ENCODE peak calls at places on chromosomes 4 and X, in four cellular contexts. U is A549, L is H1, X is K562. H is an unnamed sample.

GRCh38 chrX:41332408-41332987 is 1.5 kb upstream of the DDX3X start:
- DNase-seq in U (peak), L (no peak), X (no peak), H (no peak)

GRCh38 chrX:69065451-69065850 is 99.8 kb downstream of the PJA1 start:
- DNase-seq in U (peak), L (peak), X (no peak), H (no peak)

GRCh38 chr4:160414516-160414915 is 1311.6 kb downstream of the RAPGEF2 start:
- DNase-seq in U (no peak), L (no peak), X (no peak), H (no peak)

GRCh38 chrX:112851806-112852205 is 11.2 kb upstream of the AMOT start:
- DNase-seq in U (no peak), L (no peak), X (no peak), H (no peak)

GRCh38 chrX:103607385-103608304 is at the start of gene TCEAL3:
- DNase-seq in U (no peak), L (peak), X (no peak), H (no peak)

GRCh38 chr4:140924761-140925392 is 168.7 kb upstream of the TBC1D9 start:
- DNase-seq in U (no peak), L (no peak), X (no peak), H (no peak)

GRCh38 chrX:51614353-51614752 is 4.4 kb downstream of the CENPVL3 start:
- DNase-seq in U (peak), L (peak), X (peak), H (peak)

GRCh38 chr4:184583738-184584502 is 65.3 kb downstream of the CASP3 start:
- DNase-seq in U (no peak), L (no peak), X (no peak), H (no peak)

GRCh38 chr4:74228691-74229640 is 71.0 kb downstream of the MTHFD2L start:
- DNase-seq in U (peak), L (peak), X (peak), H (peak)

GRCh38 chr4:988726-989721 is 2.2 kb downstream of the IDUA start:
- DNase-seq in U (no peak), L (no peak), X (no peak), H (no peak)

GRCh38 chrX:65999029-65999562 is 40.8 kb downstream of the VSIG4 start:
- DNase-seq in U (no peak), L (no peak), X (no peak), H (no peak)

GRCh38 chrX:110044531-110045249 is 41.8 kb downstream of the TMEM164 start:
- DNase-seq in U (no peak), L (no peak), X (no peak), H (no peak)

GRCh38 chrX:104112326-104112951 is at the start of gene ZCCHC18:
- DNase-seq in U (peak), L (peak), X (peak), H (peak)

GRCh38 chr4:139955600-139955999 is 198.4 kb downstream of the MAML3 start:
- DNase-seq in U (no peak), L (no peak), X (no peak), H (no peak)

GRCh38 chr4:106604319-106605051 is 235.9 kb upstream of the GIMD1 start:
- DNase-seq in U (no peak), L (no peak), X (no peak), H (no peak)

GRCh38 chr4:143402776-143403550 is 66.3 kb downstream of the GAB1 start:
- DNase-seq in U (no peak), L (no peak), X (no peak), H (no peak)

GRCh38 chr4:140239311-140239710 is 85.3 kb upstream of the MAML3 start:
- DNase-seq in U (no peak), L (no peak), X (no peak), H (no peak)

GRCh38 chrX:13691845-13692334 is 3.0 kb downstream of the RAB9A start:
- DNase-seq in U (no peak), L (no peak), X (no peak), H (peak)

GRCh38 chrX:39261446-39262147 is 460.3 kb downstream of the MID1IP1 start:
- DNase-seq in U (peak), L (no peak), X (peak), H (peak)

GRCh38 chrX:110406822-110407221 is 48.2 kb downstream of the RTL9 start:
- DNase-seq in U (no peak), L (no peak), X (no peak), H (no peak)

GRCh38 chrX:154323537-154323936 is 27.9 kb downstream of the TKTL1 start:
- DNase-seq in U (no peak), L (no peak), X (no peak), H (no peak)

GRCh38 chr4:154086247-154086646 is 297.4 kb upstream of the SFRP2 start:
- DNase-seq in U (peak), L (no peak), X (no peak), H (no peak)

GRCh38 chrX:108139303-108139702 is 47.7 kb downstream of the ATG4A start:
- DNase-seq in U (no peak), L (no peak), X (peak), H (no peak)

GRCh38 chr4:20137176-20137575 is 114.5 kb upstream of the SLIT2 start:
- DNase-seq in U (no peak), L (no peak), X (no peak), H (no peak)

GRCh38 chr4:137274404-137274803 is 257.9 kb downstream of the PCDH18 start:
- DNase-seq in U (no peak), L (no peak), X (no peak), H (no peak)

GRCh38 chrX:1420371-1420770 is 28.5 kb upstream of the SLC25A6 start:
- DNase-seq in U (no peak), L (no peak), X (no peak), H (no peak)
- TF ChIP-seq PHF8 in U (no peak), L (no peak), X (no peak), H (no peak)

GRCh38 chrX:129875669-129876068 is 30.3 kb upstream of the UTP14A start:
- DNase-seq in U (no peak), L (no peak), X (no peak), H (no peak)

GRCh38 chrX:129872524-129872923 is 28.8 kb upstream of the ZDHHC9 start:
- DNase-seq in U (no peak), L (no peak), X (no peak), H (no peak)

GRCh38 chrX:129877401-129877800 is 28.6 kb upstream of the UTP14A start:
- DNase-seq in U (peak), L (no peak), X (no peak), H (no peak)

GRCh38 chrX:129876734-129877395 is 29.1 kb upstream of the UTP14A start:
- DNase-seq in U (peak), L (no peak), X (no peak), H (peak)
- TF ChIP-seq CHD2 in U (no peak), L (no peak), X (no peak), H (no peak)

GRCh38 chr4:6768539-6768905 is 14.0 kb upstream of the KIAA0232 start:
- DNase-seq in U (no peak), L (no peak), X (no peak), H (no peak)
- TF ChIP-seq PHF8 in U (no peak), L (no peak), X (no peak), H (no peak)

GRCh38 chr4:185919107-185919506 is 107.1 kb upstream of the SORBS2 start:
- DNase-seq in U (no peak), L (no peak), X (no peak), H (no peak)
- TF ChIP-seq CHD2 in U (no peak), L (no peak), X (no peak), H (no peak)

GRCh38 chr4:28966982-28967381 is 1753.2 kb upstream of the PCDH7 start:
- DNase-seq in U (no peak), L (no peak), X (no peak), H (no peak)
- TF ChIP-seq PHF8 in U (no peak), L (no peak), X (no peak), H (no peak)

DNA sequence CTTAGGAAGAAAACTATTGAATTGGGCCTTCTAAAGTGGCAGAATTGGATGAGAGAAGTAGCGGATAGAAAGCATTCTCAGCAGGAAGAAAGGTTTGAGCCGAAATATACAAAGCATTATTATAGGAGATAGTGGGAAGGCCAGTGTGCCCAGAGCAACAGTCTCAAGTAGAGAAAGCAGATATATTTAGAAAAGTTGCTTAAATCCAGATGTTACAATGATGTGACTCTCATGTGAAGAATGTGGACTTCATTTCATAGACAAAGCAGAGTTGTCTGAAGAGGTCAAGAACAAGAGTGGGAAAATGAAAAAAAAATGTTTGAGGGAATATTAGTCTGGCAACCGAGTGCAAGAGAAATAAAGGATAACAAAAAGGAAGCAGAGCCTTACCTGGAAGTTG is 66.9 kb downstream of the SYNPO2 start:
- DNase-seq in U (no peak), L (no peak), X (no peak), H (no peak)
- TF ChIP-seq CHD2 in U (no peak), L (no peak), X (no peak), H (no peak)